ENCODE peak calls at places on chromosomes 4 and X, in eight cellular contexts. O, W, R, E, B, N, Z and U are unnamed samples.

GRCh38 chr4:113701156-113701555 is 60.4 kb downstream of the CAMK2D start:
- DNase-seq in O (no peak), W (no peak), R (no peak), E (no peak), B (no peak), N (no peak), Z (no peak), U (no peak)

GRCh38 chr4:184473515-184474260 is 662 bp downstream of the IRF2 start:
- DNase-seq in O (peak; percentile 36), W (peak; percentile 42), R (peak; percentile 24), E (peak; percentile 36), B (no peak), N (no peak), Z (no peak), U (no peak)

GRCh38 chr4:183987987-183988392 is 82.9 kb downstream of the STOX2 start:
- DNase-seq in O (peak; percentile 82), W (peak; percentile 59), R (peak; percentile 76), E (peak; percentile 67), B (peak; percentile 47), N (peak; percentile 95), Z (peak; percentile 96), U (peak; percentile 59)

GRCh38 chr4:75542824-75543223 is 13.0 kb upstream of the ODAPH start:
- DNase-seq in O (no peak), W (no peak), R (no peak), E (no peak), B (peak; percentile 31), N (no peak), Z (peak; percentile 98), U (peak; percentile 62)

GRCh38 chr4:3396611-3397010 is 45.2 kb upstream of the HGFAC start:
- DNase-seq in O (no peak), W (no peak), R (no peak), E (no peak), B (no peak), N (no peak), Z (no peak), U (no peak)

GRCh38 chrX:121949041-121949760 is 901.8 kb downstream of the GLUD2 start:
- DNase-seq in O (no peak), W (no peak), R (no peak), E (no peak), B (no peak), N (no peak), Z (no peak), U (no peak)

GRCh38 chrX:105745863-105746262 is 76.5 kb upstream of the NRK start:
- DNase-seq in O (no peak), W (no peak), R (no peak), E (no peak), B (no peak), N (no peak), Z (peak; percentile 75), U (no peak)

GRCh38 chrX:132426695-132427281 is 62.0 kb downstream of the MBNL3 start:
- DNase-seq in O (no peak), W (no peak), R (no peak), E (no peak), B (peak; percentile 29), N (peak; percentile 8), Z (peak; percentile 63), U (no peak)

GRCh38 chr4:89539374-89539773 is 231.8 kb upstream of the GPRIN3 start:
- DNase-seq in O (no peak), W (no peak), R (peak; percentile 3), E (no peak), B (peak; percentile 75), N (peak; percentile 39), Z (peak; percentile 5), U (no peak)

GRCh38 chr4:174714393-174715211 is 114.4 kb downstream of the GLRA3 start:
- DNase-seq in O (no peak), W (no peak), R (peak; percentile 36), E (no peak), B (peak; percentile 5), N (no peak), Z (peak; percentile 64), U (peak; percentile 24)

GRCh38 chr4:39825090-39825489 is 127.2 kb downstream of the UBE2K start:
- DNase-seq in O (no peak), W (no peak), R (no peak), E (no peak), B (no peak), N (no peak), Z (no peak), U (no peak)

GRCh38 chrX:105211051-105211575 is 9.4 kb downstream of the TEX13A start:
- DNase-seq in O (no peak), W (no peak), R (no peak), E (no peak), B (no peak), N (no peak), Z (peak; percentile 4), U (no peak)

GRCh38 chr4:174554329-174554728 is 32.0 kb upstream of the HPGD start:
- DNase-seq in O (no peak), W (no peak), R (no peak), E (no peak), B (no peak), N (no peak), Z (no peak), U (no peak)

GRCh38 chr4:177093964-177094363 is 215.7 kb upstream of the NEIL3 start:
- DNase-seq in O (no peak), W (no peak), R (no peak), E (no peak), B (no peak), N (no peak), Z (no peak), U (no peak)

GRCh38 chr4:7307391-7308099 is 115.2 kb downstream of the SORCS2 start:
- DNase-seq in O (peak; percentile 33), W (peak; percentile 3), R (no peak), E (no peak), B (no peak), N (no peak), Z (no peak), U (no peak)
- TF ChIP-seq CTCF in O (peak; percentile 9), W (no peak), R (no peak), E (no peak), B (no peak), N (no peak), Z (no peak), U (no peak)

DNA sequence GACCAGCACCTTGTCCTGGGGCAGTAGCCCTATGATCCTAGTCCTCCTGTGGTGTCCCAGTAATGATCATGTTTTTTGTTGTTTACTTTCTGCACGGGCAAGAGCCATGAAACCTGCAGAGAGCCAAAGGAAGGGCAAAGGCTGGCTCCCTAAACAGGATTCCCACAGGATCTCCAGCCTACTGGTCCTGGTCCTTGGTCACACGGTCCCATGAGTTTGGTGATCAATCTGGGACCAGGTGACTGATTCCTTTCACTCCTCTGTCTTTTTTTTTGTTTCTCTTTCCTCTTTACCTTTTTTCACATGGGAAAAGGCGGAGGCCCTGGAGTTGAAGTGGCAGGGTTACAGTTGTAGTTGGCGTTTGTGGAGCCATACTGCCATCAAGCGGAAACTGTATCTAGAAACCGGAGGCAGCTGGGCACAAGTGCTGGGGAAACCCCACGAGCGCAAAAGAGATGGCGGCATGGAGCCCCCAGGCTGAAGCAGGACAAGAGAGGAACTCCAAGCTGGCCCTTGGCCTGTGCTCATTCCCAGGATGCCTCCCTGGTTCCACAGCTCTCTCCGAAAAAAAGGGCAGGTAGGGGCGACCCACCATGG is 34.6 kb downstream of the NBDY start:
- DNase-seq in O (no peak), W (peak; percentile 77), R (no peak), E (peak; percentile 89), B (no peak), N (peak; percentile 2), Z (no peak), U (peak; percentile 48)
- H3K4me3 ChIP-seq in O (no peak overlapping the region), W (peak overlapping the region; percentile 91), R (no peak overlapping the region), E (peak overlapping the region; percentile 42), B (peak overlapping the region; percentile 70), N (peak overlapping the region; percentile 40), Z (no peak overlapping the region), U (peak overlapping the region; percentile 42)

GRCh38 chrX:40644175-40644574 is 3.2 kb downstream of the CXorf38 start:
- DNase-seq in O (no peak), W (no peak), R (no peak), E (no peak), B (no peak), N (no peak), Z (no peak), U (no peak)

GRCh38 chrX:40644821-40645358 is 2.5 kb downstream of the CXorf38 start:
- DNase-seq in O (peak; percentile 62), W (peak; percentile 38), R (no peak), E (peak; percentile 66), B (peak; percentile 34), N (peak; percentile 17), Z (peak; percentile 45), U (peak; percentile 47)

GRCh38 chrX:40651620-40652223 is 4.4 kb upstream of the CXorf38 start:
- DNase-seq in O (peak; percentile 37), W (peak; percentile 52), R (no peak), E (peak; percentile 80), B (peak; percentile 25), N (peak; percentile 28), Z (peak; percentile 32), U (peak; percentile 54)

GRCh38 chrX:40646489-40647306 is 663 bp downstream of the CXorf38 start:
- DNase-seq in O (peak; percentile 21), W (peak; percentile 52), R (peak; percentile 18), E (peak; percentile 51), B (no peak), N (no peak), Z (peak; percentile 18), U (no peak)

DNA sequence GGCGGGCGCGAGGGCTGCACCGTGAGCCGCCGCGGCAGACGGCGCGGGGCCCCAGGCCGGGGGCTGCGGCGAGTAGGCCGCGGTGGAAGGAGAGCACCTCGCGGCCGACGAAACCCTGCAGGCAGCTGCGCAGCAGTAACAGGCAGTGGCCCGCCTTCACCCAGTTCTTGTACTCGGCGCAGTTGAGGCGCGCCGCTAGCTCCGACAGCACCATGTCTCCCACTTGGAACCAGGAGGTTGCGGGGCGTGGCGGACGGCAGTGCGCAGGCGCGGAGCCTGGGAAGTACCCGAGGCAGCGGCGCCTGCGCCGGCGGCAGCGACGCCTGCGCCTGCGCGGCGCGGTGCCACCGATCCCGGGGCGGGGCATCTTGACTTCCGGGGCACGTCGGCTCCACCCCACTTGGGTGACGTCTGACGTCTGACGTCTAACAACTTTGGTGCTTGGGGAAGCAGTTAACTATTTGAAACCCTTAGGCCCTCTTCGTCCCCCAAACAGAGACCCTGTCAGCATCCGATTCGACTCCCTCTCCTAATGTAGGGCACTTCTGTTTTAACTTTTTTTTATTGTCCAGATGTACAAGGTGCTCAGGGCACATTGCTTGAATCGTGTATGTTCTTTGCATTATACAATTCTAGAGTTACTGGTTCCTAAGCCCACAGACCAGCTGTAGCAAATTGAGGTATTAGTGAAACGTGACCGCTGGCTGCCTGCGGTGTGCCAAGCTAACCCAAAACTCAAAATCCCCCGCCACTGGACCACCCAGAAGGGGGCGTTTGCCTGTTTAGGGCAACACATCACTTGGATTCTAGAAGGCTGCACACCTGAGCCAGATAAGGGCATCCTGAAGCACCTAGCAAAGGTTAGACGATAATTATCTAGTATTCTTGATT is at the start of gene CXorf38:
- DNase-seq in O (peak; percentile 88), W (peak; percentile 95), R (peak; percentile 69), E (peak; percentile 96), B (peak; percentile 50), N (peak; percentile 51), Z (peak; percentile 71), U (peak; percentile 62)
- TF ChIP-seq CTCF in O (no peak), W (no peak), R (no peak), E (no peak), B (peak; percentile 2), N (peak; percentile 15), Z (no peak), U (no peak)

GRCh38 chrX:1045680-1046314 is 166.7 kb downstream of the CRLF2 start:
- DNase-seq in O (no peak), W (no peak), R (no peak), E (no peak), B (no peak), N (no peak), Z (no peak), U (no peak)
- H3K4me3 ChIP-seq in O (no peak overlapping the region), W (no peak overlapping the region), R (no peak overlapping the region), E (no peak overlapping the region), B (no peak overlapping the region), N (no peak overlapping the region), Z (no peak overlapping the region), U (no peak overlapping the region)

GRCh38 chrX:68146054-68146453 is 287.2 kb downstream of the OPHN1 start:
- DNase-seq in O (no peak), W (no peak), R (peak; percentile 1), E (no peak), B (peak; percentile 27), N (peak; percentile 25), Z (peak; percentile 50), U (peak; percentile 11)
- TF ChIP-seq CTCF in O (no peak), W (peak; percentile 35), R (peak; percentile 55), E (peak; percentile 19), B (peak; percentile 51), N (peak; percentile 49), Z (peak; percentile 28), U (peak; percentile 48)